ENCODE peak calls at places on chromosome 14, in five cellular contexts. P is hippocampal formation, R is mucosa of gallbladder, Z is hepatic stellate cell, F is amniotic epithelial cell. M is an unnamed sample.

GRCh38 chr14:22281322-22281977 is 307.6 kb downstream of the DAD1 start:
- DNase-seq in F (no peak), R (no peak), Z (no peak), P (no peak), M (no peak)

GRCh38 chr14:60648934-60649814 is at the start of gene SIX1:
- DNase-seq in R (no peak), F (peak; percentile 68), Z (peak; percentile 89), P (no peak), M (peak; percentile 14)

GRCh38 chr14:105879867-105880561 is 353.6 kb downstream of the TMEM121 start:
- DNase-seq in Z (no peak), F (no peak), R (no peak), P (no peak), M (no peak)

GRCh38 chr14:36518586-36519430 is 1.2 kb downstream of the NKX2-1 start:
- DNase-seq in R (no peak), F (no peak), Z (no peak), P (no peak), M (no peak)

GRCh38 chr14:22282429-22282828 is 306.6 kb downstream of the DAD1 start:
- DNase-seq in R (no peak), Z (no peak), P (no peak), F (no peak), M (no peak)

GRCh38 chr14:92475451-92476187 is 38.0 kb upstream of the RIN3 start:
- DNase-seq in P (no peak), R (no peak), Z (no peak), F (peak; percentile 65), M (no peak)

GRCh38 chr14:63174760-63175191 is 29.5 kb upstream of the RHOJ start:
- DNase-seq in Z (peak; percentile 67), F (peak; percentile 53), P (peak; percentile 43), R (no peak), M (no peak)

GRCh38 chr14:90023176-90023896 is 38.5 kb upstream of the KCNK13 start:
- DNase-seq in Z (no peak), P (no peak), F (peak; percentile 79), R (no peak), M (no peak)

GRCh38 chr14:23559921-23560520 is 4.0 kb downstream of the THTPA start:
- DNase-seq in F (no peak), Z (no peak), R (no peak), P (no peak), M (no peak)

M was measured in head of caudate nucleus.